ENCODE peak calls at places on chromosomes 1 and 21, in four cellular contexts. K, R, P and Q are unnamed samples.

GRCh38 chr1:168220470-168220871 is 5.3 kb upstream of the SFT2D2 start:
- DNase-seq in K (no peak), R (no peak), P (no peak), Q (no peak)

GRCh38 chr1:183986941-183987340 is 50.6 kb downstream of the COLGALT2 start:
- DNase-seq in K (peak; percentile 21), R (no peak), P (no peak), Q (no peak)

GRCh38 chr1:75135829-75136142 is 1.6 kb downstream of the LHX8 start:
- DNase-seq in K (no peak), R (no peak), P (no peak), Q (no peak)

GRCh38 chr1:181608951-181609350 is 125.6 kb downstream of the CACNA1E start:
- DNase-seq in K (no peak), R (no peak), P (no peak), Q (no peak)

GRCh38 chr1:198391666-198392065 is 148.8 kb downstream of the ATP6V1G3 start:
- DNase-seq in K (no peak), R (no peak), P (no peak), Q (no peak)

GRCh38 chr1:176220100-176220689 is 13.1 kb upstream of the COP1 start:
- DNase-seq in K (no peak), R (no peak), P (no peak), Q (no peak)

GRCh38 chr21:31879911-31880310 is 7.1 kb downstream of the HUNK start:
- DNase-seq in K (no peak), R (no peak), P (no peak), Q (no peak)

GRCh38 chr1:184892116-184892515 is 82.2 kb downstream of the NIBAN1 start:
- DNase-seq in K (no peak), R (no peak), P (no peak), Q (no peak)

GRCh38 chr1:64484651-64485050 is 14.7 kb downstream of the CACHD1 start:
- DNase-seq in K (no peak), R (no peak), P (no peak), Q (no peak)

GRCh38 chr1:107274227-107274626 is 133.4 kb downstream of the NTNG1 start:
- DNase-seq in K (no peak), R (no peak), P (no peak), Q (no peak)
- H3K4me3 ChIP-seq in K (no peak overlapping the region), R (no peak overlapping the region), P (no peak overlapping the region), Q (no peak overlapping the region)

GRCh38 chr1:3017440-3018050 is 3.7 kb upstream of the ACTRT2 start:
- DNase-seq in K (no peak), R (peak; percentile 32), P (peak; percentile 33), Q (peak; percentile 32)
- H3K9me3 ChIP-seq in K (no peaks in the 10 kb centered on the region), R (no peaks in the 10 kb centered on the region), P (no peaks in the 10 kb centered on the region), Q (no peaks in the 10 kb centered on the region)

GRCh38 chr1:9306006-9306405 is 13.3 kb downstream of the SPSB1 start:
- DNase-seq in K (no peak), R (no peak), P (no peak), Q (no peak)
- H3K4me3 ChIP-seq in K (no peak overlapping the region), R (no peak overlapping the region), P (no peak overlapping the region), Q (no peak overlapping the region)

GRCh38 chr1:155695608-155696007 is 6.7 kb downstream of the DAP3 start:
- DNase-seq in K (no peak), R (no peak), P (no peak), Q (no peak)

GRCh38 chr1:155696524-155696923 is 7.6 kb downstream of the DAP3 start:
- DNase-seq in K (no peak), R (no peak), P (no peak), Q (no peak)

GRCh38 chr1:155697046-155697445 is 8.2 kb downstream of the DAP3 start:
- DNase-seq in K (no peak), R (no peak), P (no peak), Q (no peak)

GRCh38 chr1:155695107-155695506 is 6.2 kb downstream of the DAP3 start:
- DNase-seq in K (no peak), R (no peak), P (no peak), Q (no peak)

GRCh38 chr1:155698382-155699038 is 9.6 kb downstream of the DAP3 start:
- DNase-seq in K (peak; percentile 38), R (no peak), P (no peak), Q (no peak)
- H3K9me3 ChIP-seq in K (no peaks in the 10 kb centered on the region), R (peaks cover 20% of the 10 kb centered on the region), P (no peaks in the 10 kb centered on the region), Q (no peaks in the 10 kb centered on the region)

GRCh38 chr1:232951605-232952004 is 1.2 kb downstream of the NTPCR start:
- DNase-seq in K (peak; percentile 10), R (no peak), P (no peak), Q (no peak)
- H3K4me3 ChIP-seq in K (peak overlapping the region; percentile 83), R (no peak overlapping the region), P (no peak overlapping the region), Q (no peak overlapping the region)

DNA sequence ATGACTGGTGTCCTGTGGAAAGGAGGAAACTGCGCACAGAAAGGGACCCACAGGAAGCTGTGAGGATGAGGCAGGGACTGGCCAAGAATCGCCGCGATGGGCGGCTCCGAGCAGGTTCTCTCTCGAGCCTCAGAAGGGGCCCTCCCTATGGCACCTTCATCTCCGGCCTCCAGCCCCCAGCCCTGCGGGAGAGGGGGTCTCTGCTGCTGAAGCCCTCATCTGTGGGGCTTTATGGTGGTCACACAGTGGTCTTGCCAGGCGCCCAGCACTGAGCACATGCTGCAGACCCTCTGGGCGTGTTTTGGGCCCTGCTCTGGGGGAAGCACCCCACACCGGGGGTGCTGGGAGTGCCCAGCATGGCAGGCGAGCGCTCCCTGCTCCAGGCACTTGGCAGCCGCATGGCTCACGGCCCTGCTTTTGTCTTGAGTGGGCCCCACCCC is 86.6 kb upstream of the ACTRT2 start:
- DNase-seq in K (no peak), R (no peak), P (peak; percentile 32), Q (peak; percentile 33)
- H3K9me3 ChIP-seq in K (peaks cover 5% of the 10 kb centered on the region), R (no peaks in the 10 kb centered on the region), P (no peaks in the 10 kb centered on the region), Q (no peaks in the 10 kb centered on the region)

GRCh38 chr1:27726173-27726793 is 522 bp downstream of the FAM76A start:
- DNase-seq in K (peak; percentile 69), R (peak; percentile 55), P (peak; percentile 71), Q (peak; percentile 58)

GRCh38 chr1:27727126-27727525 is 1.4 kb downstream of the FAM76A start:
- DNase-seq in K (peak; percentile 56), R (no peak), P (no peak), Q (no peak)

GRCh38 chr1:27725374-27726172 is at the start of gene FAM76A:
- DNase-seq in K (peak; percentile 100), R (peak; percentile 96), P (peak; percentile 99), Q (peak; percentile 97)

GRCh38 chr1:27719286-27720251 is 6.2 kb upstream of the FAM76A start:
- DNase-seq in K (peak; percentile 48), R (no peak), P (no peak), Q (no peak)

GRCh38 chr1:27724961-27725373 is 794 bp upstream of the FAM76A start:
- DNase-seq in K (peak; percentile 3), R (peak; percentile 66), P (peak; percentile 51), Q (no peak)
- H3K4me3 ChIP-seq in K (peak overlapping the region; percentile 80), R (peak overlapping the region; percentile 45), P (no peak overlapping the region), Q (peak overlapping the region; percentile 20)

GRCh38 chr21:8990326-8991087 is 1530.9 kb upstream of the TPTE start:
- DNase-seq in K (no peak), R (no peak), P (no peak), Q (no peak)

GRCh38 chr21:8989261-8989882 is 1532.0 kb upstream of the TPTE start:
- DNase-seq in K (no peak), R (no peak), P (no peak), Q (no peak)

GRCh38 chr21:8991088-8991907 is 1530.1 kb upstream of the TPTE start:
- DNase-seq in K (no peak), R (no peak), P (no peak), Q (no peak)

GRCh38 chr21:8989883-8990325 is 1531.5 kb upstream of the TPTE start:
- DNase-seq in K (no peak), R (no peak), P (no peak), Q (no peak)

GRCh38 chr21:8988696-8989095 is 1532.7 kb upstream of the TPTE start:
- DNase-seq in K (no peak), R (no peak), P (no peak), Q (no peak)
- H3K9me3 ChIP-seq in K (no peaks in the 10 kb centered on the region), R (peaks cover 14% of the 10 kb centered on the region), P (peaks cover 3% of the 10 kb centered on the region), Q (peaks cover 16% of the 10 kb centered on the region)